ENCODE peak calls at places on chromosomes 12 and 14, in seven cellular contexts. L, W, Q, B, D, X and I are unnamed samples.

GRCh38 chr12:20646239-20646827 is 48.8 kb upstream of the SLCO1C1 start:
- DNase-seq in L (peak; percentile 16), W (no peak), Q (peak; percentile 43), B (peak; percentile 36), D (no peak), X (no peak), I (peak; percentile 2)

GRCh38 chr12:101761347-101761746 is 22.1 kb upstream of the SYCP3 start:
- DNase-seq in L (no peak), W (no peak), Q (peak; percentile 18), B (no peak), D (no peak), X (no peak), I (no peak)

GRCh38 chr14:68164723-68165122 is 345.1 kb downstream of the RAD51B start:
- DNase-seq in L (no peak), W (no peak), Q (no peak), B (no peak), D (no peak), X (no peak), I (no peak)

GRCh38 chr12:12726543-12727093 is 9.4 kb downstream of the CDKN1B start:
- DNase-seq in L (peak; percentile 60), W (no peak), Q (peak; percentile 90), B (no peak), D (no peak), X (no peak), I (no peak)

GRCh38 chr12:61546296-61546695 is 713.9 kb upstream of the USP15 start:
- DNase-seq in L (peak; percentile 57), W (no peak), Q (peak; percentile 3), B (peak; percentile 58), D (no peak), X (no peak), I (peak; percentile 18)

GRCh38 chr12:55717397-55718007 is 1.7 kb downstream of the BLOC1S1 start:
- DNase-seq in L (peak; percentile 65), W (no peak), Q (peak; percentile 74), B (peak; percentile 74), D (no peak), X (no peak), I (no peak)

GRCh38 chr14:66696326-66696725 is 188.4 kb downstream of the GPHN start:
- DNase-seq in L (no peak), W (no peak), Q (no peak), B (no peak), D (no peak), X (no peak), I (no peak)

GRCh38 chr14:43938588-43939281 is 568.3 kb downstream of the FSCB start:
- DNase-seq in L (no peak), W (no peak), Q (no peak), B (no peak), D (no peak), X (no peak), I (no peak)

GRCh38 chr14:70780396-70781075 is 28.8 kb downstream of the MAP3K9 start:
- DNase-seq in L (no peak), W (peak; percentile 23), Q (no peak), B (no peak), D (peak; percentile 15), X (no peak), I (no peak)

GRCh38 chr12:48199784-48200198 is 3.3 kb downstream of the OR10AD1 start:
- DNase-seq in L (no peak), W (no peak), Q (no peak), B (peak; percentile 63), D (no peak), X (no peak), I (no peak)

GRCh38 chr12:48198985-48199384 is 4.1 kb downstream of the OR10AD1 start:
- DNase-seq in L (no peak), W (no peak), Q (no peak), B (no peak), D (no peak), X (no peak), I (no peak)

GRCh38 chr12:48197967-48198618 is 5.0 kb downstream of the OR10AD1 start:
- DNase-seq in L (peak; percentile 92), W (peak; percentile 96), Q (peak; percentile 92), B (peak; percentile 99), D (peak; percentile 99), X (peak; percentile 75), I (peak; percentile 69)

GRCh38 chr12:48198619-48198973 is 4.5 kb downstream of the OR10AD1 start:
- DNase-seq in L (no peak), W (peak; percentile 40), Q (no peak), B (peak; percentile 35), D (peak; percentile 53), X (no peak), I (no peak)

DNA sequence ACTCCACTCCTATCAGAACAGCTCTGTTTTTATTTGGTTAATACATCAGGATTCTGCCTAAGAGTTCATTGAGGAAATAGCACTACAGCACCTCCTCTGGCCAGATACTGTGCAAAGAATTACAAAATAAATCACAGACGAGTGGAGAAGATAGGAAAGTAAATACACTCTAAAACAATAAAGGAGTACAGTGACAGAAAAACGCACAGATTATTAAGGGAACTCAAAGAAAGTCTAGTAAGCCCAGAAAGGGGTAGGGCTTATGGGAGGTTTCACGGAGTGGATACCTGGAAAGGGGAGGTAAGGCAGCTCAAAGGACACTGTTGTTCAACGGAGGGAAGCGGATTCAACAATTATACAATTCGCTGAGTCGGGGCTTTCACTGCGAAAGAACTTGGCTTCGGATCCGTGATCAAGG is 5.5 kb downstream of the OR10AD1 start:
- DNase-seq in L (peak; percentile 41), W (no peak), Q (peak; percentile 51), B (peak; percentile 31), D (no peak), X (no peak), I (no peak)
- H3K27ac ChIP-seq in L (peak overlapping the region; percentile 74), W (peak overlapping the region; percentile 91), Q (no peak overlapping the region), B (no peak overlapping the region), D (peak overlapping the region; percentile 100), X (peak overlapping the region; percentile 97), I (peak overlapping the region; percentile 81)

GRCh38 chr14:95507701-95508103 is 8.7 kb downstream of the SYNE3 start:
- DNase-seq in L (peak; percentile 73), W (no peak), Q (peak; percentile 54), B (no peak), D (no peak), X (no peak), I (no peak)
- H3K27ac ChIP-seq in L (peak overlapping the region; percentile 21), W (peak overlapping the region; percentile 37), Q (peak overlapping the region; percentile 2), B (no peak overlapping the region), D (peak overlapping the region; percentile 74), X (no peak overlapping the region), I (peak overlapping the region; percentile 56)

GRCh38 chr14:74510211-74510931 is 16.8 kb downstream of the ISCA2 start:
- DNase-seq in L (peak; percentile 54), W (no peak), Q (peak; percentile 67), B (no peak), D (no peak), X (no peak), I (no peak)

GRCh38 chr14:74508844-74509428 is 15.4 kb downstream of the ISCA2 start:
- DNase-seq in L (no peak), W (no peak), Q (no peak), B (no peak), D (no peak), X (no peak), I (no peak)

GRCh38 chr14:74510955-74511354 is 17.4 kb downstream of the ISCA2 start:
- DNase-seq in L (peak; percentile 85), W (no peak), Q (no peak), B (no peak), D (no peak), X (no peak), I (peak; percentile 29)

GRCh38 chr14:74508292-74508731 is 14.7 kb downstream of the ISCA2 start:
- DNase-seq in L (no peak), W (no peak), Q (no peak), B (peak; percentile 91), D (no peak), X (no peak), I (no peak)

GRCh38 chr14:74509587-74510210 is 16.1 kb downstream of the ISCA2 start:
- DNase-seq in L (no peak), W (no peak), Q (no peak), B (no peak), D (no peak), X (no peak), I (no peak)
- H3K27ac ChIP-seq in L (peak overlapping the region; percentile 67), W (no peak overlapping the region), Q (no peak overlapping the region), B (no peak overlapping the region), D (no peak overlapping the region), X (no peak overlapping the region), I (no peak overlapping the region)

GRCh38 chr14:100275214-100275613 is 31.0 kb downstream of the SLC25A29 start:
- DNase-seq in L (no peak), W (no peak), Q (no peak), B (no peak), D (no peak), X (no peak), I (no peak)
- H3K27ac ChIP-seq in L (no peak overlapping the region), W (no peak overlapping the region), Q (no peak overlapping the region), B (no peak overlapping the region), D (no peak overlapping the region), X (no peak overlapping the region), I (no peak overlapping the region)

GRCh38 chr14:103634156-103634555 is 5.1 kb downstream of the KLC1 start:
- DNase-seq in L (no peak), W (no peak), Q (no peak), B (no peak), D (no peak), X (no peak), I (no peak)
- H3K27ac ChIP-seq in L (no peak overlapping the region), W (no peak overlapping the region), Q (no peak overlapping the region), B (no peak overlapping the region), D (peak overlapping the region; percentile 18), X (no peak overlapping the region), I (no peak overlapping the region)

GRCh38 chr14:75805646-75806045 is 144.6 kb downstream of the TTLL5 start:
- DNase-seq in L (no peak), W (no peak), Q (no peak), B (no peak), D (no peak), X (no peak), I (no peak)
- H3K27ac ChIP-seq in L (no peak overlapping the region), W (no peak overlapping the region), Q (no peak overlapping the region), B (no peak overlapping the region), D (peak overlapping the region; percentile 72), X (no peak overlapping the region), I (no peak overlapping the region)